ENCODE peak calls at places on chromosomes 12 and 14, in four cellular contexts. Q, L, C and B are unnamed samples.
A peak's percentile ranks its signal among the peaks of the same experiment; 100 is the strongest.

GRCh38 chr14:24057867-24058259 is 6.1 kb downstream of the CARMIL3 start:
- DNase-seq in Q (no peak), L (no peak), C (no peak), B (no peak)

GRCh38 chr14:78581222-78581621 is 411.0 kb downstream of the NRXN3 start:
- DNase-seq in Q (no peak), L (no peak), C (no peak), B (no peak)

GRCh38 chr14:39430762-39431415 is 1.3 kb downstream of the FBXO33 start:
- DNase-seq in Q (no peak), L (no peak), C (no peak), B (no peak)

GRCh38 chr14:37824936-37825698 is 229.7 kb downstream of the TTC6 start:
- DNase-seq in Q (no peak), L (no peak), C (no peak), B (no peak)

GRCh38 chr14:67410313-67410712 is 1.7 kb downstream of the PLEK2 start:
- DNase-seq in Q (peak; percentile 66), L (no peak), C (peak; percentile 52), B (no peak)

GRCh38 chr12:29983917-29984316 is 200.2 kb upstream of the TMTC1 start:
- DNase-seq in Q (no peak), L (no peak), C (no peak), B (no peak)

GRCh38 chr12:101490286-101490920 is 15.3 kb downstream of the SPIC start:
- DNase-seq in Q (no peak), L (peak; percentile 31), C (no peak), B (no peak)

GRCh38 chr12:21539797-21540196 is 13.7 kb downstream of the SPX start:
- DNase-seq in Q (no peak), L (no peak), C (no peak), B (no peak)

GRCh38 chr12:21065845-21066244 is 65.1 kb upstream of the SLCO1B1 start:
- DNase-seq in Q (no peak), L (no peak), C (no peak), B (no peak)

GRCh38 chr12:132610051-132610759 is at the start of gene LRCOL1:
- DNase-seq in Q (no peak), L (no peak), C (peak; percentile 51), B (peak; percentile 59)

GRCh38 chr12:51323966-51324895 is at the start of gene BIN2:
- DNase-seq in Q (no peak), L (no peak), C (peak; percentile 70), B (no peak)

GRCh38 chr14:105375635-105376057 is 22.7 kb upstream of the TEX22 start:
- DNase-seq in Q (no peak), L (no peak), C (no peak), B (no peak)

GRCh38 chr14:65631040-65631439 is 218.5 kb downstream of the FUT8 start:
- DNase-seq in Q (no peak), L (no peak), C (no peak), B (no peak)

GRCh38 chr12:116148844-116149243 is 128.6 kb downstream of the MED13L start:
- DNase-seq in Q (no peak), L (no peak), C (no peak), B (no peak)

GRCh38 chr12:1830981-1831930 is 10.9 kb downstream of the LRTM2 start:
- DNase-seq in Q (peak; percentile 65), L (peak; percentile 59), C (no peak), B (peak; percentile 38)

GRCh38 chr12:93219947-93220346 is 157.8 kb upstream of the NUDT4 start:
- DNase-seq in Q (no peak), L (no peak), C (no peak), B (no peak)

GRCh38 chr12:58540480-58541299 is 379.6 kb downstream of the LRIG3 start:
- DNase-seq in Q (no peak), L (peak; percentile 75), C (peak; percentile 70), B (peak; percentile 36)

GRCh38 chr12:106870116-106870515 is 85.6 kb upstream of the TMEM263 start:
- DNase-seq in Q (no peak), L (no peak), C (no peak), B (no peak)

GRCh38 chr14:66284346-66284745 is 201.8 kb upstream of the CCDC196 start:
- DNase-seq in Q (no peak), L (no peak), C (no peak), B (no peak)

GRCh38 chr12:104615048-104615561 is 158.4 kb downstream of the CHST11 start:
- DNase-seq in Q (no peak), L (no peak), C (peak; percentile 75), B (no peak)

GRCh38 chr12:122021193-122021821 is 377 bp upstream of the BCL7A start:
- DNase-seq in Q (no peak), L (no peak), C (no peak), B (no peak)

GRCh38 chr12:115763982-115764621 is 513.4 kb downstream of the MED13L start:
- DNase-seq in Q (peak; percentile 16), L (no peak), C (no peak), B (no peak)

GRCh38 chr14:81970307-81970706 is 436.7 kb upstream of the SEL1L start:
- DNase-seq in Q (no peak), L (no peak), C (no peak), B (no peak)

GRCh38 chr12:55001198-55001827 is 16.8 kb upstream of the TESPA1 start:
- DNase-seq in Q (no peak), L (no peak), C (no peak), B (no peak)

GRCh38 chr12:11701398-11701797 is 51.9 kb downstream of the ETV6 start:
- DNase-seq in Q (no peak), L (no peak), C (no peak), B (no peak)

GRCh38 chr12:58873496-58873895 is 46.8 kb downstream of the LRIG3 start:
- DNase-seq in Q (no peak), L (no peak), C (no peak), B (no peak)

GRCh38 chr12:80702889-80703605 is 4.4 kb upstream of the MYF6 start:
- DNase-seq in Q (no peak), L (no peak), C (no peak), B (no peak)

GRCh38 chr12:124347805-124348658 is 53.1 kb downstream of the RFLNA start:
- DNase-seq in Q (peak; percentile 51), L (no peak), C (no peak), B (peak; percentile 79)

GRCh38 chr12:2267624-2268477 is 215.1 kb downstream of the CACNA1C start:
- DNase-seq in Q (no peak), L (no peak), C (peak; percentile 83), B (no peak)

GRCh38 chr12:129544716-129545115 is 359.1 kb downstream of the TMEM132D start:
- DNase-seq in Q (no peak), L (no peak), C (no peak), B (no peak)

GRCh38 chr12:129549656-129550055 is 354.2 kb downstream of the TMEM132D start:
- DNase-seq in Q (no peak), L (no peak), C (no peak), B (no peak)

GRCh38 chr12:129552996-129553750 is 350.7 kb downstream of the TMEM132D start:
- DNase-seq in Q (no peak), L (no peak), C (no peak), B (no peak)

GRCh38 chr12:129551441-129551840 is 352.4 kb downstream of the TMEM132D start:
- DNase-seq in Q (no peak), L (no peak), C (no peak), B (no peak)

DNA sequence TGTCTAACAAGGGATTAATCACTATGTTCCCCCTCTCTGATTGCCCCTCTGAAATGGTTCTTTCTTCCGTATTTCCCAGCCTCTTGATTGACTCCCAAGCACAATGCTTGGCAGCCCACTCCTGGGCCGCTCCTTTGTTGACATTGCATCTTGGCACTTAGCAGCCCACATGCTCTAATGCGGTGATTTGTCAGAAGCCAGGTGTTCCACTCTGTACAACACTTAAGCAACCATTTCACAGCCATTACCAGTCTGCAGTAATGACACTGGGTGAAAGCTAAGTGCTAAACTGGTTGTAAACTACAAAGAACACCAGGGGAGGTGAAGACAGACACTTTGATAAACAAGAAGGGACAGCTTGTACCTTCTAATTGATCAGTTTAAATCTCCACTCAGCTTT is 353.5 kb downstream of the TMEM132D start:
- DNase-seq in Q (no peak), L (no peak), C (no peak), B (no peak)
- TF ChIP-seq EP300 in Q (no peak), L (no peak), C (no peak), B (no peak)

GRCh38 chr12:97127061-97127460 is 220.0 kb downstream of the NEDD1 start:
- DNase-seq in Q (no peak), L (no peak), C (no peak), B (no peak)
- H3K27ac ChIP-seq in Q (no peak overlapping the region), L (no peak overlapping the region), C (no peak overlapping the region), B (no peak overlapping the region)

GRCh38 chr14:104361921-104362681 is 217.5 kb upstream of the C14orf180 start:
- DNase-seq in Q (no peak), L (no peak), C (peak; percentile 44), B (peak; percentile 32)

GRCh38 chr14:104359969-104360442 is 219.6 kb upstream of the C14orf180 start:
- DNase-seq in Q (no peak), L (no peak), C (peak; percentile 34), B (peak; percentile 24)

GRCh38 chr14:104359301-104359968 is 220.1 kb upstream of the C14orf180 start:
- DNase-seq in Q (no peak), L (no peak), C (peak; percentile 52), B (peak; percentile 28)

GRCh38 chr14:104360522-104360921 is 219.0 kb upstream of the C14orf180 start:
- DNase-seq in Q (no peak), L (no peak), C (peak; percentile 44), B (peak; percentile 26)

DNA sequence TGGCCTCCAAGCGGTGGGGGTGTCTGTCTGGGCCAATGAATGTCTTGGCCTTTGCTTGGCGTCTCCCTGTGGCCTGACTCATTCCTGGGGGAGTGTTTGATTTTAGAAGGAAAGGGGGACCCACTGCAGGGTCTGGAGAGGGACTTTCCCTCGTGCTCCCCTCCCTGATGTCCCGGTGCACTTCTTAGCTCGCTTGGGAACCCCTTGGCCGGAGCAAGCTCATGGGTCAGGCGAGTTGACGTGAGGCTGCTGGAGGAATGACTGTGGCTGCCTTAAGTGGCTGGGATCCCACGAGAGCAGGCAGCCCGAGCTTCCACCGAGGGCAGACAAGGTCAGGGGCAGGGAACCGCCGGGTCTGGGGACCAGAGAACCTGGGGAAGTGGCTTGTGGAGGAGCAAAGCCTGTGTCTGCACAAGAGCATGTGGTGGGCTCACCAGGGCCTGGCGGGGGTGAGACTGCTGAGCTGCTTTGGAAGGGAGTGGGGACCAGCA is 218.4 kb upstream of the C14orf180 start:
- DNase-seq in Q (no peak), L (no peak), C (peak; percentile 42), B (peak; percentile 39)
- TF ChIP-seq EP300 in Q (no peak), L (no peak), C (no peak), B (no peak)

DNA sequence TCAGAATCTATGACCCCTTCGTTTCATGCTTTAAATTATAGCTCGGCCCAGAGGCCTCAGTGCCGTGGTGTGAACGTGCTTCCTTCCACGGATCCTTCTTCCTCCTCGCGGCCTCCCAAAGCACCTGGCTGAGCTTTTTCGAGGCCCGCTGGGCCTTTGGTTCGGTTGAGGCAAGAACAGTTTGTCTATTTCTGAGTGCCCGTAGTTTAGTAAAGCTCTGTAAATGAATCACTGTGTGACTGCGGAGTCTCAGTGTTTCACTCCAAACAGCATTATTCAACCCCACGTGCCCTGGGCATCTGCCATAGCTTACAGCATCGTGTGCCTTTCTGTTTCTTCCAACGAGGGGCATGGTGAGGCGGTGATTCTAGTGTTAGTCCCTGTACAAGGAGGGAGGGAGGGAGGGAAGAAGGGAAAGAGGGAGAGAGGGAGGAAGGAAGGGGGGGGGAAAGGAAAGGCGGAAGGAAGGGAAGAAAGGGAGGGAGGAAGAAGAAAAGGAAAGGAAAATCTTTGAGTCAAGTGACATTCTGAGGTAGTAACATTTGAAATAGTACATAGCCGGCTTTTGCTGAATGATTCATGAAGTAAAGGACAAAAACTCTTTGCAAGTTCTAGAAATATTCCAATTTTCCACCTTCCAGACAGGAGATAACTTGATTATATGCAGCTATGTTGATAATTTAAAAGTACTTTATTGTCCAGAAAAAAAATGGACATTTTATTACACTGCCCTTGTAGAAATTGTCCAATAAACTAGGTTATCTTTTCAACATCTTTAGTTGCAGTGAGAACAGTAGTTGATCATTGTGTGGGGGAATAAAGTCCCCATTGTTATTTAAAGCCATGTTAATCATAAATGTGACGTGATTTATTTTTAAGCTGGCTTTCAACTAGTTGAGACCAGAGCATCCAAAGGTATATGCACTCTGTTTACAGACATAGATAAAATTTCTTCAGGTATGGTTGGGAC is 1.2 kb upstream of the TRIM9 start:
- DNase-seq in Q (no peak), L (no peak), C (peak; percentile 81), B (peak; percentile 31)
- H3K27ac ChIP-seq in Q (no peak overlapping the region), L (no peak overlapping the region), C (peak overlapping the region; percentile 75), B (peak overlapping the region; percentile 90)